ENCODE peak calls at places on chromosomes 11 and 22, in six cellular contexts. I is HL-60, V is GM23338, C is suprapubic skin, F is breast epithelium, W is stomach. K is an unnamed sample.

GRCh38 chr11:90594658-90595057 is 371.8 kb upstream of the CHORDC1 start:
- DNase-seq in V (peak; percentile 15), I (no peak), C (no peak), F (no peak), W (no peak), K (no peak)

GRCh38 chr11:83051760-83052671 is 19.7 kb downstream of the RAB30 start:
- DNase-seq in C (no peak), F (no peak), V (no peak), I (no peak), W (no peak), K (no peak)

GRCh38 chr11:35735411-35735810 is 72.8 kb downstream of the TRIM44 start:
- DNase-seq in I (no peak), V (no peak), C (no peak), W (no peak), F (no peak), K (no peak)

GRCh38 chr22:23402275-23403151 is 177.6 kb downstream of the IGLL1 start:
- DNase-seq in F (peak; percentile 76), I (peak; percentile 24), W (peak; percentile 75), C (peak; percentile 64), V (peak; percentile 88), K (no peak)

GRCh38 chr11:130601141-130601540 is 152.7 kb downstream of the ADAMTS15 start:
- DNase-seq in I (no peak), F (no peak), C (peak; percentile 87), V (peak; percentile 37), W (peak; percentile 36), K (peak; percentile 95)

GRCh38 chr11:102934735-102935134 is 20.8 kb downstream of the MMP13 start:
- DNase-seq in I (no peak), F (no peak), V (peak; percentile 21), C (no peak), W (no peak), K (no peak)

GRCh38 chr11:46762248-46762647 is 43.2 kb downstream of the F2 start:
- DNase-seq in C (no peak), I (no peak), W (no peak), V (no peak), F (no peak), K (no peak)

GRCh38 chr11:24496728-24497396 is at the start of gene LUZP2:
- DNase-seq in I (no peak), C (no peak), F (no peak), V (peak; percentile 86), W (no peak), K (no peak)

GRCh38 chr11:58193403-58193802 is 4.5 kb downstream of the OR9Q2 start:
- DNase-seq in W (no peak), V (no peak), C (no peak), F (no peak), I (no peak), K (no peak)

GRCh38 chr22:32904044-32904443 is 102.5 kb downstream of the TIMP3 start:
- DNase-seq in V (peak; percentile 83), C (no peak), I (no peak), W (no peak), F (no peak), K (no peak)

DNA sequence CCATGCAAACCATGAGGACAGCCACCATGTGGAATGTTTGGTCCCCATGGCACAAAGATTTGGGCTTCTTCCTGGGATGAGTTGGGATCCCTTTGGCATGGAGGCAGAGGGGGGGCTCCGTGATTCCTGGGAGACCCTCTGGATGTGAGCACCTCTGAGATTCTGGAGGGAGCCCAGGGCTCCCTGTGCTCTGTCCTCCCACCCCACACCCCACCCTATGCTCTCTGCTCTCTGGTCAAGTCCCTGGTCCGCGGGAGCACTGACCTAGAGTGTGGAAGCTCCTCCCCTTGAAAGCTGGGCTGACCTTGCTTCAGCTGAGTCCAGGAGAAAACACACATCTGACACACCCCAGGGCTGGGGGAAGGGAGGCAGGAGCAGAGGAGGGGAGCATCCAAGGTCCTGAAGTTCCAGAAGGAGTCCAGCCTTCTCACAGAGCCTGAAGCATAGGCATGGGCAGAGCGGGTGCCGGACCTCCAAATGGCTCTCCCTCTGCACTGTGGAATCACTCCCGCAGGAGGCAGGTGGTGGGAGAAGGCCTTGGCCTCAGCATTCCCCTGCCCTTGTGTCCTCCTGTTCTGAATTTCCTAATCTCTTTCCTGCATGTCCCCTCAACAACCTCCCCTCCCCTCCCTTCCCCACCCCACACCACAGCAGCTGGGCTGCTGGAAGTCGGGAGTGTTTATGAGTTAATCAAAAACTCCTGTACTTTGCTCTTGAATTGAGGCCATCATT is 25.7 kb upstream of the OAF start:
- DNase-seq in V (no peak), W (peak; percentile 63), I (no peak), C (peak; percentile 67), F (peak; percentile 44), K (no peak)
- TF ChIP-seq POLR2AphosphoS5 in V (no peak), W (no peak), I (no peak), C (no peak), F (no peak), K (peak; percentile 26)

DNA sequence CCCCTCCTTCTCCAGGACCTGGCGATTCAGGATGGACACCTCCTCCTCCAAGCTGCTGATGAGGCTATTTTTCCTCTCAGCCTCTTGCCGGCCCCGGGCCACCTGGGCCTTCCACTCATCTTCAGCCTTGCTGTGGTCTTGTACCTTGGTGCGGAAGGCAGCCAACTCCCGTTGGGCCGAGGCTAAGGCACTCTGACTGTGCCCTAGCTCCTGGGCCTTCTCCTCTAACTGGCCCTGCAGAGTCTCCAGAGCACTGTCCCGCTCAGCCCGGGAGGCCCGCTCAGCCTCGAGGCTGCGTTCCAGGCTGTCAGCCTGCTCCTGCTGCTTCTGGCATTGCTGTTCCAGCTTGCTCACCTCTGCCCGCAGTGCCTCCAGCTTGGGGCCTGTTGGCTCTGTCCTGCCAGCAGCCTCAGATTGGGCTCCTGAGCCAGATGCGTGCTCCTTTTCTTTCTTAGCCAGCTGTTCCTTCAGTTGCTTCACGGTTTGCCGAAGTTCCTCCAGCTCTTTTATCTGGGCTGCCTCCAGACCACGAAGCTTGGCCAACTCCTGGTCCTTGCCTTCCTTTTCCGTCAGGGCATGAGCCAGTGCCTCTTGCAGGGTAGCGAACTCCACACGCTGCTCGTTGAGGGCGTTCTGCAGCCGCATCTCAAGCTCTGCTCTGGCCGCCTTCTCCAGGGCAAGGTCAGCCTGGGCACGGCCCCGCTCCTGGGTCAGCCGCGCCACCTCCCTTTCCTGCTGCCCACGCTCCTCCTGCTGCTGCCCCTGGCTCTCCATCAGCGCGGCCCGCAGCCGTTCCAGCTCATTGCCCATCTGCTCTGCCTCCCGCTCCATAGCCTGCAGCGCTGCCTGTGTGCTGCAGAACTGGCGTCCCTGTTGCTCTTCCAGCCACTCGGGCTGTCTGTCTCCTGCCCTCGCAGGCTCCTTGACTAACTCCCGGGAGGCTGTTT is 15.3 kb downstream of the IL18BP start:
- DNase-seq in F (no peak), C (no peak), W (no peak), I (no peak), V (no peak), K (no peak)
- H3K27ac ChIP-seq in F (peak overlapping the region; percentile 36), C (peak overlapping the region; percentile 38), W (peak overlapping the region; percentile 30), I (no peak overlapping the region), V (no peak overlapping the region), K (peak overlapping the region; percentile 60)

GRCh38 chr11:62896049-62896448 is 15.4 kb downstream of the SLC3A2 start:
- DNase-seq in I (no peak), C (no peak), W (no peak), F (no peak), V (no peak), K (no peak)
- TF ChIP-seq POLR2AphosphoS5 in I (no peak), C (no peak), W (no peak), F (peak; percentile 23), V (no peak), K (peak; percentile 36)

DNA sequence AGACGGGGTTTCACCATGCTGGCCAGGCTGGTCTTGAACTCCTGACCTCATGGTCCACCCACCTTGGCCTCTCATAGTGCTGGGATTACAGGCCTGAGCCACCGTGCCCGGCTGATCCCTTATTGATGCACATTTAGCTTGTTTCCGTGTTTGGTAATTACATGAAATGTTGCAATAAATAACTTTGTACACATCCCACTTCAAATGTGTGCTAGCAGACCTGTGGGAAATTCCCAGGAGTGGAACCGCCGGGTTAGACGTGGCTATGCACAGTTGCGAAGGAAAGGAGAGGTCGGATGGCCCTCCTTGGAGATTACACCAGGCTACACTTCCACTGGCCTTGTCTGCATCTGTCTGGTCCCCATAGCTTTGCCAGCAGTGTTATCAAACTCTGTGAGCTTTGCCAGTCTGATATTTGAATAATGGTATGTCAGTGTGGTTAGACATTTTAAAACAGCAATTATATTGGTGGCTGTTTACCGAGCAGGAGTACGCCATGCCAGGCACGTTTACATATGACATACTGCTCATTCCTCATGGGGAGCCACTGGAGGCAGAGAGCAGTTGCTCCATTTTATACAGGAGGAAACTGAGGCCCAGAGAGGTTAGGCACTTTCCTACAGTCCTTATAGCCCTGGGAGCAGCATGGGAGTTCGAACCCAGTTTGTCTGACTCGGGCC is 27.2 kb upstream of the SYT7 start:
- DNase-seq in F (no peak), C (no peak), V (no peak), I (no peak), W (no peak), K (no peak)
- H3K27ac ChIP-seq in F (peak overlapping the region; percentile 80), C (peak overlapping the region; percentile 44), V (no peak overlapping the region), I (no peak overlapping the region), W (no peak overlapping the region), K (no peak overlapping the region)

GRCh38 chr22:36430863-36431262 is 43.1 kb upstream of the MYH9 start:
- DNase-seq in C (no peak), W (no peak), F (no peak), I (no peak), V (no peak), K (no peak)

GRCh38 chr22:36424901-36425579 is 37.3 kb upstream of the MYH9 start:
- DNase-seq in F (no peak), C (no peak), W (no peak), I (no peak), V (no peak), K (no peak)

GRCh38 chr22:36422287-36423014 is 34.7 kb upstream of the MYH9 start:
- DNase-seq in F (no peak), C (no peak), W (no peak), I (no peak), V (no peak), K (no peak)

GRCh38 chr22:36423461-36424404 is 36.0 kb upstream of the MYH9 start:
- DNase-seq in V (peak; percentile 38), C (no peak), I (peak; percentile 76), W (no peak), F (no peak), K (no peak)

DNA sequence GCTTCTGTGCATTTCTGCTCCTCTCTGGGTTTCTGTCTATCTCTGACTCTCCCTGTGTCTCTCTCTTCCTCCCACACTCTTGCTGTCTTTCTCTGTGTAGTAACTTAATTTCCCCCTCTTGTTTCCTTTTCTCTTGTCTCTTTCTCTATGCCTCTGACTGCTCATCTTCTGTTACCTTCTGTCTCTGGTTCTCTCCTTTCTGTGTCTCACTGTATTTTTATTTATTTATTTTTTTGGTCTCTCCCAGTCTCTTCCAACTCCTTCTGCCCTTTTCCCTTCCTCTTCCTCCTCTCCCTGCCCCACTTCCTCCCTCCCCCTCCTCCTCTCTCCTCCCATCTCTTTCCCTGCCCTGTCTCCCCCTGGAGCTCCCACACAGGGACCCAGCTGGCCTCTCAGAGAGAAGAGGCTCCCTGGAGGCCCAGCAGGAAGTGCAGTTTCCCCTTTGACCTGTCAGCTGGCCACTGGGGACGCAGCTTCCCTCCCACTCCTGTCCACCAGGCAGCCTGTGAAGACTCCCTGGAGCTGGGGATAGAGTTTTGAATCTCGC is 38.3 kb upstream of the MYH9 start:
- DNase-seq in V (peak; percentile 47), W (no peak), F (no peak), I (no peak), C (no peak), K (no peak)
- TF ChIP-seq POLR2AphosphoS5 in V (no peak), W (no peak), F (no peak), I (no peak), C (no peak), K (no peak)

K was measured in esophagus muscularis mucosa.